ENCODE peak calls at places on chromosome 22, in four cellular contexts. J is SK-N-SH; Y is gastrocnemius medialis; T is CD8-positive, alpha-beta T cell. G is an unnamed sample.

GRCh38 chr22:41526802-41527799 is 17.2 kb downstream of the POLR3H start:
- DNase-seq in J (peak; percentile 64), Y (peak; percentile 61), T (peak; percentile 71), G (no peak)

GRCh38 chr22:48675828-48676145 is 1151.9 kb downstream of the BRD1 start:
- DNase-seq in J (no peak), Y (no peak), T (no peak), G (no peak)

GRCh38 chr22:45103756-45104155 is 60.0 kb upstream of the NUP50 start:
- DNase-seq in J (no peak), Y (no peak), T (no peak), G (no peak)

GRCh38 chr22:46068908-46069481 is 81.3 kb upstream of the PPARA start:
- DNase-seq in J (no peak), Y (peak; percentile 38), T (no peak), G (peak; percentile 20)

GRCh38 chr22:41642711-41643110 is 21.6 kb downstream of the XRCC6 start:
- DNase-seq in J (no peak), Y (no peak), T (no peak), G (no peak)

GRCh38 chr22:40749006-40749405 is 69.7 kb downstream of the MCHR1 start:
- DNase-seq in J (no peak), Y (no peak), T (no peak), G (no peak)

GRCh38 chr22:49871482-49871881 is 17.8 kb downstream of the ZBED4 start:
- DNase-seq in J (no peak), Y (no peak), T (no peak), G (no peak)

GRCh38 chr22:33382427-33382826 is 324.2 kb upstream of the SYN3 start:
- DNase-seq in J (no peak), Y (no peak), T (no peak), G (no peak)

GRCh38 chr22:46180370-46181137 is 30.2 kb downstream of the PPARA start:
- DNase-seq in J (no peak), Y (no peak), T (no peak), G (no peak)

GRCh38 chr22:48633996-48634836 is 1193.5 kb downstream of the BRD1 start:
- DNase-seq in J (no peak), Y (no peak), T (no peak), G (no peak)

GRCh38 chr22:42268852-42269406 is 1.5 kb downstream of the TCF20 start:
- DNase-seq in J (peak; percentile 33), Y (no peak), T (no peak), G (no peak)

GRCh38 chr22:27475548-27475897 is 326.0 kb downstream of the MN1 start:
- DNase-seq in J (no peak), Y (no peak), T (no peak), G (no peak)

DNA sequence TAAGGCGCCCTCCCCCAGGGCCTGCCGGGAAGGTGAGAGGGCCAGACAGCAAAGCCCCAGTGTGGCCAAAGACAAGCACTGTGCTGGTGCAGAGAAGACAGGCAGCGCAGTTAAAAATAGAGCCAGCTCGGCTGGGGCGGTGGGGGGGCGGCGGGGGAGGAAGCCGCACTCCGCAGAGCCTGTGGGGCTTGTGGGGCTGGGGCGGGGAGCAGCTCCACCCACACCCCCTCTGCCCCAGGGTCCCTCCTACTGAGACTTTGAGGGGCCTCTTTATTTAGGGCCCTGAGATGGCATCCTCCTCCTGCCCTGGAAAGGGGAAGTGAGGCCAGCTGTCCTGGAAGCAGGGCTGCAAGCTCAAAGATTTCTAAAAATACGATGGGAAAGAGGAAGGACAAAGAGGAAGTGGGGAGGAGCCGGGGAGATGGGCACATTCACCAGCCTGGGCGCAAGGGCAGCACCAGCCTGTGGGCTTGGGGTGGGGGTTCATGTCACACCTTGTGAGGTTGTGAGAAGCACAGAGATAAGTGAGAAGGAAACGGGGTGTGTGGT is 2.6 kb downstream of the CYTH4 start:
- DNase-seq in J (no peak), Y (peak; percentile 48), T (peak; percentile 60), G (peak; percentile 79)
- H3K27ac ChIP-seq in J (no peak overlapping the region), Y (no peak overlapping the region), T (peak overlapping the region; percentile 84), G (no peak overlapping the region)

DNA sequence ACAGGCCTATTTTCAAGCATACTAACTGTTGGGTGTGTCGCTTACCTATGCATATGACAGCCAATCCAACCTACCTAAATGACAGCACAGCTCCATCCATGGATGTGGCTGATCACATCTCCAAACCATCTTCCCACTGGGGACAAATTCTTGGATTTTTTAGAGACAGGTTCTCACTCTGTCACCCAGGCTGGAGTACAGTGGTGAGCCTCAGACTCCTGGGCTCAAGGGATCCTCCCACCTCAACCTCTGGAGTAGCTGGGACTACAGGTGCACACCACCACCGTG is 18.0 kb downstream of the SCARF2 start:
- DNase-seq in J (no peak), Y (no peak), T (no peak), G (no peak)
- TF ChIP-seq CTCF in J (no peak), Y (no peak), T (no peak), G (no peak)

GRCh38 chr22:47570300-47570685 is 807.8 kb downstream of the TBC1D22A start:
- DNase-seq in J (no peak), Y (no peak), T (no peak), G (no peak)
- H3K27ac ChIP-seq in J (no peak overlapping the region), Y (no peak overlapping the region), T (no peak overlapping the region), G (no peak overlapping the region)

DNA sequence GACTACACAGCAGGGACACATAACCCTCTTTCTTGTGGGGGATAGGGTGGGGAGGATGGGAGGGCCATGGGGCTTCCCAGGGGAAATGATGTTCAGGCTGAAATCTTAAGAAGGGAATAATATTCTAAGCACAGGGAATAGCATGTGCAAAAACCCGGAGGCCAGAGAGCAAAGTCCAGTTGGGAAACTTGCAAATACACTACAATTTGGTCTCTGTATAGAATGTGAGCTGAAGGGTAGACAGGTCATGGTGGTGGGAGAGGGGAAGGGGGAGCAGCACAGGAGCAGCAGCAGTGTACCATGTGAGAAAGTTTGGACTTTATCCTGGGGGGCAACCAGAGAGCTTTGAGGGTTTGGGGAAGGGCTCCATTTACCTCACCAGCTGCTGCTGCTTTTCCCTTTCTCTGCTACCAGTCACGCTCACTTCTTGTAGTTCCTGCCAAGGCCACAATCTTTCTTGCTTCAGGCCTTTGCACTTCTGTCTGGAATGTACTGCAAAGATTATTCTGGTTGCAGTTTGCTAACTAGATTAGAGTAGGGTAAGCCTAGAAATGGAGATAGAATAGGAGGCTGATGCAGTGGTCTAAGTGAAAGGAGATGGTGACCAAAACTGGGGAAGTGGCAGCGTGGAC is 43.0 kb downstream of the KREMEN1 start:
- DNase-seq in J (no peak), Y (no peak), T (no peak), G (no peak)
- TF ChIP-seq CTCF in J (no peak), Y (no peak), T (no peak), G (no peak)

GRCh38 chr22:30803679-30804078 is 109.0 kb downstream of the OSBP2 start:
- DNase-seq in J (no peak), Y (no peak), T (no peak), G (no peak)
- H3K27ac ChIP-seq in J (no peak overlapping the region), Y (no peak overlapping the region), T (no peak overlapping the region), G (no peak overlapping the region)

DNA sequence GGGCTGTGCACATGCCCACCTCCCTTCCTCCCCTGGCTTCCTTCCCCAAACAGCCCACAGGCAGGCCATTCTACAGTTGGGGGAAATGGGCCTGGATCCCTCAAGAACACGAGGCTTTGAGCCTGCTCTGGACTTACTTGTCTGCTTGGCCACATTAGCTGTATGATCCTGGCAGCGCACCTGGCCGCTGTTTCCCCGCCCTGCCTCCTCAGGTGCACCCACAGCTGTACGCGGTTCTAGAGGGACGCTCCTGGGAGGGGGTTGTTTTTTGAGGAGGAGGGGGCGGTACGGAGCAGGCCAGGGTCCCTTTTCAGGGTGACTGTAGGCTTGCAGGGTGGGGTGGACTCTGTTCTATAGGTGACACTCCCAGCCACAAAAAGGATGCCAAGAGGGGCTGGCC is 11.5 kb upstream of the SUN2 start:
- DNase-seq in J (no peak), Y (no peak), T (no peak), G (no peak)
- TF ChIP-seq CTCF in J (no peak), Y (no peak), T (no peak), G (no peak)

DNA sequence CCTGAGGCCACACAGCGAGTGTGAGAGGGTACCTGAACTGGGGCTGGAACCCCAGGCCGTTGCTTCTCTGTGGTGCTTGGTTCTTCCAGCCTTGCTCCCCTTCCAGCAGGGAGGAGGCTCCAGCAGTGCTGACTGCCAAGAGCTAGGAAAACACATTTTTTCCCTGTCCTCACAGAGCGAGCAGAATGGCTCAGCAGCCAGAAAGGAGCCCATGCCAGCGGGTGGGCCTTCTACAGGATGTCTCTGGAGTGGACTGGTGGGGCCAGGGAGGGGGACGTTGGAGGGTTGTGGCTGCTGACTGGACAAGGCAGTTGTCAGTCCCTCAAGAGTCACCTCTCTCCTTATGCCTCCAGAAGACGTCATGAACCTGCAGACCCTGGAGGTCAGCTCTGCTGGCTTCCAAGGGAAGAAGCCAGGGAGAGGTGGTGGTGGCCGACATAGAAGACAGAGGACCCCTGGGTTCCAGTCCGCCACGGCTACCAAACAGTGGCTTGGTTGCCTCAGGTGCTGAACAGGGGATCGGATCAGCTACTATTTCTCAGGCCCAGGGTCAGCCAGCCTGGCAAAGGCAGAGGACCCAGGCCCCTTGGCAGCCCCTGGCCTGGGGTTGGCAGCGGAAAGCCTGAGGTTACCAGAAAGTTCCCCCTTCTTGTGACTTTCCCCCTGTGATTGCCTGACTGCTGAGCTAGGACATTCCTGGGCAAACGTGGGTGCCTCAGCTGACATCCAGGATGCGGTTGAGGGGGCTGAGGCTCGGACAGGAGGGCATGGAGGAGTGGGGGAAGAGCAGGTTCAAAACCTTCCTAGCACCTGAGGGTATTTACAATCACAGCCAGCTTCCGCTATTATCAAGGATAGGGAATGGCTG is 3.7 kb downstream of the MAFF start:
- DNase-seq in J (no peak), Y (peak; percentile 70), T (no peak), G (peak; percentile 93)
- H3K27ac ChIP-seq in J (no peak overlapping the region), Y (peak overlapping the region; percentile 100), T (no peak overlapping the region), G (peak overlapping the region; percentile 100)